ENCODE peak calls at places on chromosome 10, in five cellular contexts. N, C, A, J and K are unnamed samples.

GRCh38 chr10:132366006-132366405 is 31.0 kb upstream of the PWWP2B start:
- DNase-seq in J (no peak), A (no peak), N (no peak), C (peak), K (no peak)

GRCh38 chr10:129522041-129522585 is 55.1 kb downstream of the MGMT start:
- DNase-seq in C (no peak), J (no peak), A (no peak), N (no peak), K (no peak)

GRCh38 chr10:122276611-122277205 is 5.6 kb downstream of the BTBD16 start:
- DNase-seq in J (no peak), C (no peak), A (no peak), N (peak), K (no peak)

GRCh38 chr10:12844796-12845524 is 156.6 kb downstream of the CCDC3 start:
- DNase-seq in N (peak), A (no peak), C (no peak), J (no peak), K (peak)

GRCh38 chr10:122121059-122121458 is 132.1 kb downstream of the TACC2 start:
- DNase-seq in J (no peak), C (no peak), A (peak), N (no peak), K (no peak)

GRCh38 chr10:94097656-94098055 is 103.9 kb downstream of the PLCE1 start:
- DNase-seq in N (peak), C (no peak), A (no peak), J (no peak), K (no peak)

GRCh38 chr10:110005716-110006115 is 2.1 kb upstream of the ADD3 start:
- DNase-seq in C (peak), A (no peak), J (no peak), N (peak), K (peak)

GRCh38 chr10:88493676-88494483 is 89.2 kb downstream of the RNLS start:
- DNase-seq in A (no peak), N (peak), C (no peak), J (no peak), K (peak)

GRCh38 chr10:130895172-130895571 is 416.3 kb downstream of the TCERG1L start:
- DNase-seq in C (no peak), J (no peak), N (no peak), A (no peak), K (no peak)

GRCh38 chr10:17010363-17011145 is 119.1 kb downstream of the CUBN start:
- DNase-seq in C (no peak), A (no peak), J (no peak), N (no peak), K (no peak)

GRCh38 chr10:132548106-132548823 is 10.7 kb downstream of the INPP5A start:
- DNase-seq in A (no peak), N (no peak), J (no peak), C (peak), K (no peak)

GRCh38 chr10:54314430-54314829 is 486.6 kb downstream of the PCDH15 start:
- DNase-seq in J (no peak), C (no peak), A (no peak), N (no peak), K (no peak)

GRCh38 chr10:82969405-82969804 is 1094.4 kb downstream of the NRG3 start:
- DNase-seq in A (no peak), C (no peak), J (no peak), N (peak), K (no peak)

GRCh38 chr10:126525326-126525725 is 137.0 kb upstream of the ADAM12 start:
- DNase-seq in N (no peak), J (no peak), A (no peak), C (no peak), K (no peak)

GRCh38 chr10:117511601-117512390 is 30.8 kb upstream of the EMX2 start:
- DNase-seq in J (no peak), C (no peak), N (no peak), A (no peak), K (no peak)

GRCh38 chr10:10865303-10865702 is 152.4 kb upstream of the CELF2 start:
- DNase-seq in A (no peak), N (peak), J (no peak), C (no peak), K (no peak)

GRCh38 chr10:117778241-117778640 is 235.7 kb downstream of the EMX2 start:
- DNase-seq in C (no peak), N (no peak), A (no peak), J (no peak), K (no peak)

GRCh38 chr10:32095116-32095733 is 39.0 kb upstream of the KIF5B start:
- DNase-seq in C (no peak), N (peak), A (no peak), J (no peak), K (no peak)

GRCh38 chr10:80274396-80275134 is 14.9 kb downstream of the MAT1A start:
- DNase-seq in C (no peak), J (no peak), A (no peak), N (no peak), K (no peak)

DNA sequence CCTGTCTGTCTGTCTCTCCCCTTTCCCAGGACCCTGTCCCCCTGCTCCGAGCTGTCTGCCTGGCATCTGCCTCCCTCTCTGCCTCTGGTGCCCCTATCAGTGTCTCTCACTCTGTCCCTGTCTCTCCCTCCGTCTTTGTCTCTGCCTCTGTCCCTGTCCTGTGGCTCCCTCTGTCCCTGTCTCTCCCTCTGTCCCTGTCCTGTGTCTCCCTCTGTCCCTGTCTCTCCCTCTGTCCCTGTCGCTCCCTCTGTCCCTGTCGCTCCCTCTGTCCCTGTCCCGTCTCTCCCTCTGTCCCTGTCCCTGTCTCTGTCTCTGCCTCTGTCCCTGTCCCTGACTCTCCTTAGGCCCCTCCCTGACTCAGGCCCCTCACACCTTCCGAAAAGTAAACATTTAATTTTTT is 75.0 kb upstream of the PAX2 start:
- DNase-seq in A (no peak), J (no peak), C (no peak), N (no peak), K (no peak)
- H3K4me3 ChIP-seq in A (no peak), J (no peak), C (no peak), N (no peak), K (no peak)

GRCh38 chr10:102919992-102920736 is 2.1 kb downstream of the CNNM2 start:
- DNase-seq in J (no peak), N (no peak), C (no peak), A (no peak), K (no peak)

GRCh38 chr10:102919237-102919959 is 1.3 kb downstream of the CNNM2 start:
- DNase-seq in J (no peak), N (peak), A (peak), C (peak), K (no peak)

GRCh38 chr10:102917962-102918816 is at the start of gene CNNM2:
- DNase-seq in A (peak), C (peak), J (peak), N (peak), K (peak)

GRCh38 chr10:102917314-102917961 is 656 bp upstream of the CNNM2 start:
- DNase-seq in A (peak), C (peak), N (peak), J (no peak), K (no peak)

DNA sequence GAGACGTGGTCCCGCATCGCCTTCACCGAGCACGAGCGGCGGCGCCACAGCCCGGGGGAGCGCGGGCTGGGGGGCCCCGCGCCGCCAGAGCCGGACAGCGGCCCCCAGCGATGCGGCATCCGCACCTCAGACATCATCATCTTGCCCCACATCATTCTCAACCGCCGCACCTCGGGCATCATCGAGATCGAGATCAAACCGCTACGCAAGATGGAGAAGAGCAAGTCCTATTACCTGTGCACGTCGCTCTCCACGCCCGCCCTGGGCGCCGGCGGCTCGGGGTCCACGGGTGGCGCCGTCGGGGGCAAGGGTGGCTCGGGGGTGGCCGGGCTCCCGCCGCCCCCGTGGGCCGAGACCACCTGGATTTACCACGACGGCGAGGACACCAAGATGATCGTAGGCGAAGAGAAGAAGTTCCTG is 733 bp downstream of the CNNM2 start:
- DNase-seq in C (no peak), A (no peak), J (no peak), N (no peak), K (no peak)
- TF ChIP-seq CTCF in C (no peak), A (no peak), J (no peak), N (no peak), K (no peak)

GRCh38 chr10:71363936-71364335 is 32.8 kb upstream of the CDH23 start:
- DNase-seq in C (no peak), A (no peak), N (no peak), J (no peak), K (no peak)
- H3K4me3 ChIP-seq in C (no peak), A (no peak), N (no peak), J (no peak), K (no peak)

GRCh38 chr10:106355450-106355849 is 809.1 kb downstream of the SORCS1 start:
- DNase-seq in N (peak), C (no peak), A (no peak), J (no peak), K (no peak)
- TF ChIP-seq CTCF in N (peak), C (no peak), A (no peak), J (no peak), K (peak)

DNA sequence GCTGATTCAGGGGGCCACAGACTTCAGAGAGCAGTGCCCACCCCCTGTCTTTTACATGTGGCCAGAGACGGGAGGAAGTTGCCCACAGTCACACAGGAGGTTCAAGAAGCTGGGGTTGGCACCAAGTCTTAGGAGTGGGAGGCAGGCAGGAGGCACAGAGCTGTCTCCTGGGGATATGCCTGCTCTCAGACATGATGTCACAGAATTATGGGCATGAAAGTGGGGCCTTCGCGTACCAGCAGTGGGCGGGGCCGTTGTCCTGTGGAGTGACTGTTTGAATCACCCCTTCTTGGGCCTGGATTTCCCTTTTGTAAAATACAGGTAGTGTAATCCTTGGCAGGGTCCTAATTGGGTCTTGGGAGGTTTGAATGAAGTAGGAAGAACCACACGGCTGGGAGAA is 81.2 kb upstream of the PPIF start:
- DNase-seq in N (peak), J (peak), A (no peak), C (no peak), K (no peak)
- H3K4me3 ChIP-seq in N (no peak), J (peak), A (no peak), C (no peak), K (no peak)